ENCODE peak calls at places on chromosomes 11 and 22, in eight cellular contexts. O, Q, U, K, L, J, N and P are unnamed samples.
A peak's percentile ranks its signal among the peaks of the same experiment; 100 is the strongest.

GRCh38 chr11:43868852-43869567 is 11.6 kb upstream of the ALKBH3 start:
- DNase-seq in O (no peak), Q (peak; percentile 46), U (no peak), K (no peak), L (no peak), J (peak; percentile 81), N (peak; percentile 13), P (peak; percentile 43)

GRCh38 chr11:65817312-65817814 is 16.4 kb upstream of the SNX32 start:
- DNase-seq in O (no peak), Q (no peak), U (no peak), K (no peak), L (no peak), J (no peak), N (no peak), P (no peak)

GRCh38 chr11:70568504-70569172 is 170.3 kb downstream of the CTTN start:
- DNase-seq in O (no peak), Q (no peak), U (no peak), K (peak; percentile 71), L (peak; percentile 49), J (peak; percentile 16), N (no peak), P (no peak)

GRCh38 chr11:58573451-58574104 is 2.1 kb downstream of the LPXN start:
- DNase-seq in O (peak; percentile 83), Q (peak; percentile 36), U (no peak), K (no peak), L (no peak), J (no peak), N (peak; percentile 74), P (no peak)

GRCh38 chr11:114200785-114201184 is 95.4 kb upstream of the NNMT start:
- DNase-seq in O (no peak), Q (no peak), U (no peak), K (no peak), L (no peak), J (no peak), N (no peak), P (no peak)

GRCh38 chr11:16191852-16192240 is 164.5 kb downstream of the SOX6 start:
- DNase-seq in O (no peak), Q (no peak), U (no peak), K (no peak), L (no peak), J (no peak), N (no peak), P (no peak)

GRCh38 chr11:90234977-90235376 is 12.1 kb upstream of the CHORDC1 start:
- DNase-seq in O (no peak), Q (no peak), U (no peak), K (no peak), L (no peak), J (no peak), N (no peak), P (no peak)

GRCh38 chr11:45384711-45385241 is 98.6 kb upstream of the SYT13 start:
- DNase-seq in O (no peak), Q (no peak), U (no peak), K (peak; percentile 47), L (no peak), J (no peak), N (no peak), P (no peak)

GRCh38 chr11:75896843-75897419 is 81.9 kb downstream of the UVRAG start:
- DNase-seq in O (no peak), Q (no peak), U (peak; percentile 12), K (no peak), L (no peak), J (peak; percentile 42), N (peak; percentile 63), P (no peak)

GRCh38 chr11:78414321-78415051 is 3.1 kb downstream of the GAB2 start:
- DNase-seq in O (no peak), Q (no peak), U (no peak), K (no peak), L (no peak), J (peak; percentile 65), N (peak; percentile 23), P (no peak)

GRCh38 chr11:107545101-107545514 is 20.4 kb downstream of the ALKBH8 start:
- DNase-seq in O (no peak), Q (no peak), U (peak; percentile 76), K (no peak), L (no peak), J (no peak), N (peak; percentile 90), P (no peak)

GRCh38 chr22:20205464-20205963 is 54.7 kb upstream of the CCDC188 start:
- DNase-seq in O (no peak), Q (no peak), U (no peak), K (no peak), L (no peak), J (no peak), N (no peak), P (no peak)

GRCh38 chr22:20204821-20205220 is 54.0 kb upstream of the CCDC188 start:
- DNase-seq in O (no peak), Q (no peak), U (no peak), K (no peak), L (no peak), J (no peak), N (no peak), P (no peak)

GRCh38 chr22:20207277-20208025 is 56.6 kb upstream of the CCDC188 start:
- DNase-seq in O (no peak), Q (no peak), U (no peak), K (no peak), L (no peak), J (no peak), N (no peak), P (no peak)

GRCh38 chr22:20206709-20207215 is 55.9 kb upstream of the CCDC188 start:
- DNase-seq in O (no peak), Q (peak; percentile 74), U (no peak), K (no peak), L (peak; percentile 31), J (peak; percentile 90), N (peak; percentile 11), P (no peak)

DNA sequence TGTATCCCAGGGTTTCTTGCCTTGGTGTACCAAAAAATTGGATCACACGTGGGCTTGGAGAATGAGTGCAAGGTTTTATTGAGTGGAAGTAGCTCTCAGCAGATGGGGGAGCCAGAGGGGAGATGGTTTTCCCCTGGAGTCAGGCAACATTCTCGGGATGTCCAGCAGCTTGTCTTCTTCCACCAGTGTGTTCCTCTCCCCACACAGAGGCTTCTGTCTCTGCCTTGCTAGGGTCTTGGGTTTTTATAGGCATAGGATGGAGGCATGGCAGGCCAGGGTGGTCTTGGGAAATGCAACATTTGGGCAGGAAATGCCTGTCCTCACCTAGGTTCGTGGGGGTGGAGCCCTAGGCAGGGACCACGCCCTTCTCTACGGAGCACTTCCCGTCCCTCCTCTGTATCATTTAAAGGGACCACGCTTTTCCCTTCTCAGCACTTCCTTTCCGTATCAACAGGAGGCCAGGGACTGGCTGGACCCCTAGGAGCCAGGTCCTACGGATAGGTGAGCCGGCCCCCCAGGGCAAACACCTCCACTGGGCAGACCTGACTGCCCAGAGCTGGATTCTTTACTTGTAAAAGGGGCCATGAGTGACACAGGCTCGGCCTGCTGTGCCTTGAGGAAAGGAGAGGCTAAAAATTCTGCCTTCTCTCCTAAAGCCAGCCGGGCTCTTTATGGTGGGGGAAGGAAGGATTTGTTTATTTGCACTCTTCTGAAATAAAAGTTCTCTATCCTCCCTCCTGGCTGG is 55.3 kb upstream of the CCDC188 start:
- DNase-seq in O (peak; percentile 74), Q (peak; percentile 83), U (peak; percentile 75), K (peak; percentile 92), L (peak; percentile 78), J (peak; percentile 99), N (peak; percentile 71), P (peak; percentile 72)
- TF ChIP-seq POLR2AphosphoS5 in O (peak; percentile 28), Q (no peak), U (peak; percentile 68), K (peak; percentile 76), L (peak; percentile 51), J (peak; percentile 78), N (no peak), P (no peak)

GRCh38 chr11:497565-498296 is 9.3 kb downstream of the RNH1 start:
- DNase-seq in O (no peak), Q (no peak), U (no peak), K (no peak), L (no peak), J (no peak), N (no peak), P (peak; percentile 9)
- TF ChIP-seq POLR2A in O (no peak), Q (no peak), U (no peak), K (no peak), L (no peak), J (no peak), N (no peak), P (no peak)

GRCh38 chr11:14520086-14520901 is at the start of gene PSMA1:
- DNase-seq in O (peak; percentile 97), Q (peak; percentile 98), U (peak; percentile 89), K (peak; percentile 98), L (peak; percentile 96), J (peak; percentile 98), N (peak; percentile 98), P (peak; percentile 61)
- TF ChIP-seq POLR2AphosphoS5 in O (peak; percentile 84), Q (peak; percentile 79), U (peak; percentile 90), K (peak; percentile 90), L (peak; percentile 79), J (peak; percentile 90), N (peak; percentile 89), P (peak; percentile 84)

DNA sequence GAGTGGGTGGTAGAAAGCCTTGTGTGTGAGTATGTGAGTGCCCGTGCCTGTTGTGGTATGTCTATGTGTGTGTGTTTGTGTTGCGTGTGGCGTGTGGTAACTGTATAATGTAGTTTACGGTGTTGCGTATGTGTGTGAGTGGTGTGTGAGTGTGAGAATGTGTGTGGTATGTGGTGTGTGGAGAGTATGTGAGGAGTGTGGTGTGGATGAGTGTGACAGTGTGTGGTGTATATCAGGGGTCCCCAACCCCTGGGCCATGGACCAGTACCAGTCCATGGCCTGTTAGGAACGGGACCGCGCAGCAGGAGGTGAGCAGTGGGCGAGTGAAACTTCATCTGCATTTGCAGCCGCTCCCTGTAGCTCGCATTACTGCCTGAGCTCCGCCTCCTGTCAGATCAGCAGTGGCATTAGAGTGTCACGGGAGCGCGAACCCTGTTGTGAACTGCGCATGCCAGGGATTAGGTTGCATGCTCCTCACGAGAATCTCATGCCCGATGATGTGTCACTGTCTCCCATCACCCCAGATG is 5.7 kb downstream of the UPK3A start:
- DNase-seq in O (no peak), Q (peak; percentile 39), U (peak; percentile 64), K (no peak), L (peak; percentile 38), J (peak; percentile 40), N (no peak), P (no peak)
- TF ChIP-seq POLR2A in O (no peak), Q (no peak), U (no peak), K (no peak), L (no peak), J (no peak), N (no peak), P (no peak)

DNA sequence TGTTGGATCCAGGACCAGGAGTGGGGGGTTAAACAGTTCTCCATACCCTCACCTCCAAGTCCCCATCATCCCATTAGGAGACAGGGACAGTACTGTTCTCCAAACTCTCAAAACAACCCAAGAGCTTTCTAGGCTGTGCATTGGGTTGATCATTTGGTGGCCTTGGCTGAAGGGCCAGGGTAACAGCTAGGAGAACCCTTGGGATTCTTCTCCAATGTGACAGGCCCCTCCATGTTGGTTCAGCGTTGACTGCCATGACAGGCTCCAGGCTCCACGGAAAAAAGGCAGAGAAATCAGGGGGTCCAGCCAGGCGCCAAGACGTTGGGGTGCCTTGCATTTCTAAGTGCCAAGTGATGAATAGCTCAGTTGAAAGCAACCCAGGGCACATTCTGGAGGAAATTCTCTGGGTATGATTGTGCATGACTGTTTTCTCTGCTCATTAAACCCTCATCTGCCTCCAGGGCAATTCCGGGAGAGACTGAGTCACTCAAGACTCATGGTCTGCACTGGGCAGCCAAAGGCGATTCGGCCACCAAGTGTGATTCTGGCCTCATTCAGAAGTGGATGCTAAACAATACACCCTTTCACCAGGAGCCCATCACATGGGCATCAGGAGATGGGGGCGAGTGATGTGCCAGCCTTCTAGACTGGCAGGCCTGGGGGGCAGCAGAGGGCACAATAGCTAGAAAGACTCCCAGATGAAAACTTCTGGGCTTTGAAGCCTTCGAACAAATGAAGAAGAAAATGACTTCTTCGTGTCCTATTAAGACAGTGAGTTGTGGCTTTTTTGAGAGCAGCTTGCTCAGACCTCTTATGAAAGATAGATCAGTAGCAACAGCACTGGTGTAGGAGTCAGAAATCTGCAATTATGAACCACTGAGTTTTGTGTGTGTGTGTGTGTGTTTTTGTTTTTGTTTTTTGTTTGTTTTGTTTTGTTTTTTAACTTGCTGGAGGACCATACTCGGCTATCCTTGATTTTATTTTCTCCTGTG is 27.7 kb downstream of the CD44 start:
- DNase-seq in O (peak; percentile 80), Q (no peak), U (peak; percentile 94), K (peak; percentile 78), L (no peak), J (no peak), N (peak; percentile 70), P (no peak)
- TF ChIP-seq POLR2AphosphoS5 in O (peak; percentile 20), Q (peak; percentile 27), U (peak; percentile 72), K (no peak), L (peak; percentile 21), J (no peak), N (peak; percentile 81), P (peak; percentile 38)